ENCODE peak calls at places on chromosomes 3 and 15, in four cellular contexts. L is thyroid gland, H is dorsolateral prefrontal cortex, G is COR-L47. Y is an unnamed sample.
A peak's percentile ranks its signal among the peaks of the same experiment; 100 is the strongest.

GRCh38 chr3:139044366-139045210 is at the start of gene PRR23C:
- DNase-seq in L (no peak), H (no peak), G (no peak), Y (no peak)

GRCh38 chr3:10742031-10742671 is 73.9 kb upstream of the SLC6A11 start:
- DNase-seq in L (no peak), H (no peak), G (no peak), Y (no peak)

GRCh38 chr3:30577788-30578187 is 28.6 kb upstream of the TGFBR2 start:
- DNase-seq in L (no peak), H (no peak), G (no peak), Y (no peak)

GRCh38 chr3:38238416-38239008 is 27.1 kb upstream of the SLC22A13 start:
- DNase-seq in L (no peak), H (no peak), G (no peak), Y (no peak)

GRCh38 chr15:52649686-52650085 is 29.5 kb downstream of the ATOSA start:
- DNase-seq in L (no peak), H (no peak), G (peak; percentile 51), Y (no peak)

GRCh38 chr3:54358327-54358726 is 236.0 kb downstream of the CACNA2D3 start:
- DNase-seq in L (peak; percentile 20), H (no peak), G (no peak), Y (no peak)

GRCh38 chr3:144229973-144230372 is 258.4 kb downstream of the DIPK2A start:
- DNase-seq in L (no peak), H (no peak), G (no peak), Y (no peak)

GRCh38 chr3:143597774-143598652 is 250.3 kb downstream of the SLC9A9 start:
- DNase-seq in L (no peak), H (no peak), G (peak; percentile 84), Y (no peak)

GRCh38 chr3:178703268-178703975 is 167.2 kb downstream of the KCNMB2 start:
- DNase-seq in L (no peak), H (no peak), G (no peak), Y (no peak)

GRCh38 chr3:50648297-50648696 is 26.4 kb upstream of the DOCK3 start:
- DNase-seq in L (no peak), H (no peak), G (no peak), Y (no peak)

Y was measured in amygdala.